ENCODE peak calls at places on chromosomes 4 and X, in nine cellular contexts. A is psoas muscle, U is adrenal gland, C is hepatocyte, E is K562, F is upper lobe of right lung, D is stomach, B is PC-3, J is cardiac muscle cell. M is an unnamed sample.

GRCh38 chr4:40140206-40140605 is 56.6 kb upstream of the RHOH start:
- DNase-seq in J (no peak), F (no peak), E (no peak), D (no peak), C (no peak), U (no peak), A (no peak), B (no peak), M (no peak)

GRCh38 chr4:71663780-71664179 is 120.1 kb downstream of the GC start:
- DNase-seq in E (no peak), C (no peak), A (no peak), J (no peak), F (no peak), U (no peak), D (no peak), B (peak; percentile 25), M (no peak)

GRCh38 chr4:158121203-158121586 is 51.6 kb downstream of the GASK1B start:
- DNase-seq in U (peak; percentile 59), A (no peak), D (no peak), B (no peak), J (no peak), E (no peak), F (no peak), C (peak; percentile 73), M (no peak)

GRCh38 chr4:36712013-36712412 is 430.6 kb downstream of the DTHD1 start:
- DNase-seq in C (no peak), B (no peak), D (no peak), A (no peak), E (no peak), J (no peak), F (no peak), U (no peak), M (no peak)

GRCh38 chr4:185358514-185359433 is 37.0 kb downstream of the LRP2BP start:
- DNase-seq in A (no peak), C (no peak), F (no peak), D (no peak), U (no peak), B (peak; percentile 52), E (peak; percentile 48), J (no peak), M (no peak)

GRCh38 chrX:77628294-77629025 is 157.6 kb downstream of the ATRX start:
- DNase-seq in U (no peak), J (no peak), F (no peak), C (no peak), B (peak; percentile 40), E (no peak), A (no peak), D (no peak), M (no peak)

GRCh38 chrX:88613338-88613737 is 133.7 kb upstream of the CPXCR1 start:
- DNase-seq in J (peak; percentile 73), B (peak; percentile 45), C (peak; percentile 74), F (no peak), A (no peak), U (peak; percentile 21), D (no peak), E (no peak), M (peak; percentile 57)

GRCh38 chrX:153925739-153926593 is at the start of gene ARHGAP4:
- DNase-seq in J (no peak), D (no peak), A (no peak), U (no peak), F (peak; percentile 71), C (no peak), B (no peak), E (peak; percentile 74), M (no peak)

GRCh38 chr4:114364857-114365256 is 233.8 kb upstream of the UGT8 start:
- DNase-seq in J (no peak), U (no peak), E (no peak), B (no peak), C (no peak), F (no peak), A (no peak), D (no peak), M (peak; percentile 55)
- H3K27ac ChIP-seq in J (no peak overlapping the region), U (no peak overlapping the region), E (no peak overlapping the region), B (no peak overlapping the region), C (no peak overlapping the region), F (no peak overlapping the region), A (no peak overlapping the region), D (no peak overlapping the region), M (no peak overlapping the region)

GRCh38 chr4:110639207-110640092 is 16.6 kb upstream of the PITX2 start:
- DNase-seq in A (no peak), U (no peak), J (no peak), C (no peak), B (no peak), D (no peak), F (no peak), E (no peak), M (peak; percentile 80)
- H3K27me3 ChIP-seq in A (no peaks in the 10 kb centered on the region), U (peaks cover 91% of the 10 kb centered on the region), J (peaks cover 100% of the 10 kb centered on the region), C (peaks cover 65% of the 10 kb centered on the region), B (peaks cover 98% of the 10 kb centered on the region), D (peaks cover 100% of the 10 kb centered on the region), F (peaks cover 96% of the 10 kb centered on the region), E (peaks cover 30% of the 10 kb centered on the region), M (peaks cover 88% of the 10 kb centered on the region)

GRCh38 chr4:47525154-47525819 is 40.2 kb downstream of the ATP10D start:
- DNase-seq in U (peak; percentile 52), A (no peak), D (no peak), C (peak; percentile 11), F (no peak), E (no peak), J (no peak), B (peak; percentile 71), M (no peak)

GRCh38 chr4:47528651-47529050 is 43.6 kb downstream of the ATP10D start:
- DNase-seq in B (no peak), J (no peak), D (no peak), A (no peak), E (no peak), C (no peak), U (no peak), F (no peak), M (no peak)

GRCh38 chr4:47530801-47531200 is 45.7 kb downstream of the ATP10D start:
- DNase-seq in A (no peak), B (no peak), E (no peak), J (no peak), F (no peak), C (no peak), U (no peak), D (no peak), M (no peak)

GRCh38 chr4:47531241-47531953 is 46.3 kb downstream of the ATP10D start:
- DNase-seq in D (peak; percentile 29), U (no peak), E (no peak), J (no peak), C (peak; percentile 8), A (no peak), F (peak; percentile 48), B (peak; percentile 62), M (peak; percentile 51)

DNA sequence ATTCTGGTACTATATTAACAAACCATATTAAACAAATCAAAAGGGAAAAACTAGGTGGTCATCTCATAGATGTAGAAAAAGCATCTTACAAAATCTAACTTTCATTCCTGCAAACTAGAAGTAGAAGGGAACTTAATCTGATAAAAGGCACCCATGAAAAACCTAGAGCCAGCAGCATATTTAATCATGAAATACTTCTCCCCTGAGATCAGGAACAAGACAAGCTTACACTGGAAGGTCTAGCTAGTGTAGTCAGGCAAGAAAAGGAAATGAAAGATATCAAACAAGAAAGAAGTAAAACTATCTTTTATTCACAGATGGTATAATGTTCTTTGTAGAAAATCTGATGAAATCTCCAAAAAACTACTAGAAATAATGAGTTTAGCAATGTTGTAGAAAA is 41.2 kb downstream of the ATP10D start:
- DNase-seq in D (no peak), B (no peak), F (no peak), A (no peak), C (no peak), U (no peak), E (no peak), J (no peak), M (no peak)
- H3K27ac ChIP-seq in D (no peak overlapping the region), B (no peak overlapping the region), F (no peak overlapping the region), A (no peak overlapping the region), C (no peak overlapping the region), U (no peak overlapping the region), E (no peak overlapping the region), J (no peak overlapping the region), M (no peak overlapping the region)

GRCh38 chr4:5010984-5011383 is 8.3 kb downstream of the CYTL1 start:
- DNase-seq in J (no peak), U (no peak), B (no peak), A (no peak), D (no peak), E (no peak), C (no peak), F (no peak), M (no peak)

GRCh38 chr4:5018096-5018495 is 1.2 kb downstream of the CYTL1 start:
- DNase-seq in D (no peak), F (no peak), U (no peak), C (no peak), B (peak; percentile 36), J (no peak), A (no peak), E (no peak), M (no peak)

GRCh38 chr4:5014007-5014682 is 5.1 kb downstream of the CYTL1 start:
- DNase-seq in C (no peak), D (no peak), U (no peak), B (no peak), E (no peak), J (no peak), A (no peak), F (no peak), M (no peak)

GRCh38 chr4:5009796-5010195 is 9.5 kb downstream of the CYTL1 start:
- DNase-seq in J (no peak), E (no peak), F (no peak), D (no peak), C (no peak), U (no peak), B (no peak), A (no peak), M (no peak)

GRCh38 chr4:5012477-5012876 is 6.8 kb downstream of the CYTL1 start:
- DNase-seq in J (no peak), C (no peak), U (no peak), B (no peak), F (no peak), A (no peak), D (no peak), E (no peak), M (no peak)
- H3K27me3 ChIP-seq in J (no peaks in the 10 kb centered on the region), C (peaks cover 9% of the 10 kb centered on the region), U (peaks cover 3% of the 10 kb centered on the region), B (peaks cover 54% of the 10 kb centered on the region), F (no peaks in the 10 kb centered on the region), A (no peaks in the 10 kb centered on the region), D (peaks cover 18% of the 10 kb centered on the region), E (peaks cover 2% of the 10 kb centered on the region), M (peaks cover 9% of the 10 kb centered on the region)

DNA sequence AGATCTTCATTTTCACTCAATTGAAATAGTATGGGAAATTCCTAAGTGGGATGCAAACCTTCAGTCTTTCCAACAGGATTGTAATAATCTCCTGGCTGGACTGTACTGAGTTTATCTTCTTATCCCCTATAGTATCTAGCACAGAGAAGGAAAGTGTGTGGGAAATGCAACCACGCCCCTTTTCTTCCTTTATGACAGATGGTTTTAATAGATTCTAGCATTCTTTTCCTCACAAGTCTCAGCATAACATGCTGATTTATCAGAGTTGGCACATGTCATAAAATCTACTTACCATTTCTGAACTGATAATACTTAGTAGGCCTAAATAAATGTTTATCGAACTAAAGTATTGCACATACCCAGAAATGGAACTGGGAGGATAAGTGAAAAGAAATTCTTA is 484.3 kb downstream of the IL1RAPL1 start:
- DNase-seq in E (no peak), B (no peak), U (no peak), J (no peak), F (no peak), A (no peak), D (no peak), C (no peak), M (no peak)
- H3K27ac ChIP-seq in E (no peak overlapping the region), B (no peak overlapping the region), U (no peak overlapping the region), J (no peak overlapping the region), F (no peak overlapping the region), A (no peak overlapping the region), D (no peak overlapping the region), C (no peak overlapping the region), M (no peak overlapping the region)

GRCh38 chrX:70032797-70033196 is 16.9 kb downstream of the AWAT2 start:
- DNase-seq in C (no peak), J (no peak), A (no peak), E (no peak), D (no peak), B (no peak), U (no peak), F (no peak), M (no peak)
- H3K27me3 ChIP-seq in C (no peaks in the 10 kb centered on the region), J (no peaks in the 10 kb centered on the region), A (no peaks in the 10 kb centered on the region), E (no peaks in the 10 kb centered on the region), D (no peaks in the 10 kb centered on the region), B (no peaks in the 10 kb centered on the region), U (peaks cover 10% of the 10 kb centered on the region), F (no peaks in the 10 kb centered on the region), M (no peaks in the 10 kb centered on the region)

M was measured in endodermal cell.